ENCODE peak calls at places on chromosomes 16 and 17, in eight cellular contexts. One of them, this sample, is unnamed.

GRCh38 chr16:77760800-77761199 is 27.6 kb upstream of the VAT1L start:
- DNase-seq in spleen: no peak
- DNase-seq in psoas muscle: no peak
- DNase-seq in sigmoid colon: no peak
- DNase-seq in uterus: no peak
- DNase-seq in CD4-positive, CD25-positive, alpha-beta regulatory T cell: no peak
- DNase-seq in PC-9: no peak
- DNase-seq in ovary: no peak
- DNase-seq in this sample: no peak

GRCh38 chr17:35519442-35519841 is 18.0 kb downstream of the SLFN12L start:
- DNase-seq in CD4-positive, CD25-positive, alpha-beta regulatory T cell: no peak
- DNase-seq in uterus: no peak
- DNase-seq in ovary: no peak
- DNase-seq in PC-9: no peak
- DNase-seq in psoas muscle: no peak
- DNase-seq in sigmoid colon: no peak
- DNase-seq in spleen: no peak
- DNase-seq in this sample: no peak

GRCh38 chr16:9297437-9298113 is 206.1 kb downstream of the HAPSTR1 start:
- DNase-seq in uterus: peak; percentile 18
- DNase-seq in spleen: no peak
- DNase-seq in sigmoid colon: peak; percentile 72
- DNase-seq in CD4-positive, CD25-positive, alpha-beta regulatory T cell: no peak
- DNase-seq in PC-9: peak; percentile 1
- DNase-seq in psoas muscle: peak; percentile 19
- DNase-seq in ovary: peak; percentile 30
- DNase-seq in this sample: no peak

GRCh38 chr17:68451650-68452354 is 5.5 kb downstream of the WIPI1 start:
- DNase-seq in sigmoid colon: no peak
- DNase-seq in ovary: no peak
- DNase-seq in psoas muscle: no peak
- DNase-seq in spleen: no peak
- DNase-seq in CD4-positive, CD25-positive, alpha-beta regulatory T cell: no peak
- DNase-seq in PC-9: no peak
- DNase-seq in uterus: no peak
- DNase-seq in this sample: no peak

GRCh38 chr16:1895949-1896675 is 22.1 kb downstream of the HS3ST6 start:
- DNase-seq in psoas muscle: no peak
- DNase-seq in sigmoid colon: no peak
- DNase-seq in ovary: no peak
- DNase-seq in uterus: no peak
- DNase-seq in CD4-positive, CD25-positive, alpha-beta regulatory T cell: no peak
- DNase-seq in spleen: no peak
- DNase-seq in PC-9: no peak
- DNase-seq in this sample: no peak

GRCh38 chr16:14307623-14308356 is 236.7 kb downstream of the MRTFB start:
- DNase-seq in psoas muscle: peak; percentile 70
- DNase-seq in PC-9: peak; percentile 66
- DNase-seq in spleen: peak; percentile 63
- DNase-seq in ovary: no peak
- DNase-seq in uterus: no peak
- DNase-seq in CD4-positive, CD25-positive, alpha-beta regulatory T cell: no peak
- DNase-seq in sigmoid colon: no peak
- DNase-seq in this sample: no peak

GRCh38 chr16:56606071-56606687 is 2.2 kb upstream of the MT2A start:
- DNase-seq in ovary: peak; percentile 67
- DNase-seq in PC-9: no peak
- DNase-seq in spleen: no peak
- DNase-seq in CD4-positive, CD25-positive, alpha-beta regulatory T cell: no peak
- DNase-seq in uterus: peak; percentile 84
- DNase-seq in psoas muscle: peak; percentile 79
- DNase-seq in sigmoid colon: peak; percentile 85
- DNase-seq in this sample: peak; percentile 87

GRCh38 chr17:66423436-66423922 is 121.1 kb downstream of the PRKCA start:
- DNase-seq in sigmoid colon: no peak
- DNase-seq in psoas muscle: no peak
- DNase-seq in CD4-positive, CD25-positive, alpha-beta regulatory T cell: no peak
- DNase-seq in ovary: no peak
- DNase-seq in PC-9: no peak
- DNase-seq in spleen: no peak
- DNase-seq in uterus: no peak
- DNase-seq in this sample: no peak

GRCh38 chr17:38660097-38661026 is 14.4 kb downstream of the EPOP start:
- DNase-seq in uterus: peak; percentile 2
- DNase-seq in spleen: no peak
- DNase-seq in CD4-positive, CD25-positive, alpha-beta regulatory T cell: no peak
- DNase-seq in sigmoid colon: peak; percentile 29
- DNase-seq in ovary: peak; percentile 18
- DNase-seq in PC-9: peak; percentile 20
- DNase-seq in psoas muscle: no peak
- DNase-seq in this sample: no peak

GRCh38 chr17:60128171-60128859 is 21.5 kb upstream of the CA4 start:
- DNase-seq in uterus: no peak
- DNase-seq in psoas muscle: no peak
- DNase-seq in spleen: peak; percentile 14
- DNase-seq in sigmoid colon: peak; percentile 4
- DNase-seq in PC-9: no peak
- DNase-seq in CD4-positive, CD25-positive, alpha-beta regulatory T cell: no peak
- DNase-seq in ovary: no peak
- DNase-seq in this sample: no peak

GRCh38 chr17:65173284-65173793 is 36.2 kb downstream of the RGS9 start:
- DNase-seq in psoas muscle: no peak
- DNase-seq in CD4-positive, CD25-positive, alpha-beta regulatory T cell: peak; percentile 91
- DNase-seq in spleen: peak; percentile 83
- DNase-seq in PC-9: peak; percentile 23
- DNase-seq in ovary: peak; percentile 44
- DNase-seq in sigmoid colon: no peak
- DNase-seq in uterus: no peak
- DNase-seq in this sample: peak; percentile 52

GRCh38 chr16:3878610-3879009 is 1.9 kb downstream of the CREBBP start:
- DNase-seq in ovary: no peak
- DNase-seq in spleen: no peak
- DNase-seq in psoas muscle: no peak
- DNase-seq in CD4-positive, CD25-positive, alpha-beta regulatory T cell: peak; percentile 24
- DNase-seq in PC-9: no peak
- DNase-seq in uterus: no peak
- DNase-seq in sigmoid colon: no peak
- DNase-seq in this sample: peak; percentile 48

GRCh38 chr16:71807905-71808592 is 585 bp downstream of the AP1G1 start:
- DNase-seq in psoas muscle: no peak
- DNase-seq in spleen: no peak
- DNase-seq in sigmoid colon: peak; percentile 69
- DNase-seq in uterus: peak; percentile 26
- DNase-seq in CD4-positive, CD25-positive, alpha-beta regulatory T cell: no peak
- DNase-seq in PC-9: no peak
- DNase-seq in ovary: no peak
- DNase-seq in this sample: peak; percentile 11

GRCh38 chr17:17075037-17075755 is 32.9 kb downstream of the MPRIP start:
- DNase-seq in spleen: peak; percentile 52
- DNase-seq in psoas muscle: peak; percentile 46
- DNase-seq in PC-9: no peak
- DNase-seq in sigmoid colon: peak; percentile 91
- DNase-seq in CD4-positive, CD25-positive, alpha-beta regulatory T cell: peak; percentile 26
- DNase-seq in uterus: peak; percentile 77
- DNase-seq in ovary: peak; percentile 86
- DNase-seq in this sample: peak; percentile 73

GRCh38 chr17:282912-283882 is 69.4 kb downstream of the RPH3AL start:
- DNase-seq in psoas muscle: no peak
- DNase-seq in spleen: peak; percentile 40
- DNase-seq in ovary: peak; percentile 25
- DNase-seq in sigmoid colon: peak; percentile 62
- DNase-seq in uterus: peak; percentile 1
- DNase-seq in CD4-positive, CD25-positive, alpha-beta regulatory T cell: no peak
- DNase-seq in PC-9: no peak
- DNase-seq in this sample: no peak

GRCh38 chr16:27813591-27813990 is 249.9 kb downstream of the GSG1L start:
- DNase-seq in CD4-positive, CD25-positive, alpha-beta regulatory T cell: no peak
- DNase-seq in PC-9: no peak
- DNase-seq in uterus: no peak
- DNase-seq in sigmoid colon: peak; percentile 42
- DNase-seq in spleen: peak; percentile 30
- DNase-seq in ovary: no peak
- DNase-seq in psoas muscle: no peak
- DNase-seq in this sample: no peak

GRCh38 chr17:74453665-74454196 is 12.7 kb upstream of the CD300A start:
- DNase-seq in sigmoid colon: no peak
- DNase-seq in spleen: no peak
- DNase-seq in PC-9: no peak
- DNase-seq in CD4-positive, CD25-positive, alpha-beta regulatory T cell: peak; percentile 48
- DNase-seq in ovary: no peak
- DNase-seq in psoas muscle: no peak
- DNase-seq in uterus: no peak
- DNase-seq in this sample: no peak

GRCh38 chr16:82580293-82580900 is 46.4 kb upstream of the CDH13 start:
- DNase-seq in PC-9: no peak
- DNase-seq in CD4-positive, CD25-positive, alpha-beta regulatory T cell: no peak
- DNase-seq in sigmoid colon: no peak
- DNase-seq in ovary: no peak
- DNase-seq in uterus: no peak
- DNase-seq in psoas muscle: no peak
- DNase-seq in spleen: no peak
- DNase-seq in this sample: peak; percentile 7

GRCh38 chr16:68079616-68080344 is 5.4 kb upstream of the NFATC3 start:
- DNase-seq in spleen: peak; percentile 95
- DNase-seq in ovary: peak; percentile 87
- DNase-seq in sigmoid colon: peak; percentile 84
- DNase-seq in psoas muscle: peak; percentile 77
- DNase-seq in PC-9: no peak
- DNase-seq in uterus: peak; percentile 79
- DNase-seq in CD4-positive, CD25-positive, alpha-beta regulatory T cell: peak; percentile 92
- DNase-seq in this sample: no peak

GRCh38 chr17:213286-214105 is 32.0 kb upstream of the DOC2B start:
- DNase-seq in CD4-positive, CD25-positive, alpha-beta regulatory T cell: no peak
- DNase-seq in ovary: no peak
- DNase-seq in spleen: peak; percentile 64
- DNase-seq in PC-9: no peak
- DNase-seq in psoas muscle: no peak
- DNase-seq in uterus: no peak
- DNase-seq in sigmoid colon: peak; percentile 59
- DNase-seq in this sample: no peak

GRCh38 chr17:38588775-38589174 is 17.0 kb downstream of the SRCIN1 start:
- DNase-seq in PC-9: no peak
- DNase-seq in ovary: no peak
- DNase-seq in uterus: no peak
- DNase-seq in psoas muscle: no peak
- DNase-seq in spleen: no peak
- DNase-seq in sigmoid colon: no peak
- DNase-seq in CD4-positive, CD25-positive, alpha-beta regulatory T cell: no peak
- DNase-seq in this sample: no peak

GRCh38 chr17:75601057-75601987 is 13.7 kb downstream of the MYO15B start:
- DNase-seq in sigmoid colon: peak; percentile 64
- DNase-seq in spleen: peak; percentile 87
- DNase-seq in CD4-positive, CD25-positive, alpha-beta regulatory T cell: peak; percentile 47
- DNase-seq in ovary: peak; percentile 69
- DNase-seq in psoas muscle: peak; percentile 46
- DNase-seq in PC-9: peak; percentile 95
- DNase-seq in uterus: no peak
- DNase-seq in this sample: peak; percentile 53

GRCh38 chr17:65041518-65041917 is 15.0 kb downstream of the GNA13 start:
- DNase-seq in uterus: no peak
- DNase-seq in sigmoid colon: no peak
- DNase-seq in spleen: no peak
- DNase-seq in ovary: no peak
- DNase-seq in psoas muscle: no peak
- DNase-seq in PC-9: no peak
- DNase-seq in CD4-positive, CD25-positive, alpha-beta regulatory T cell: no peak
- DNase-seq in this sample: no peak

GRCh38 chr16:87350681-87351319 is 32.8 kb downstream of the FBXO31 start:
- DNase-seq in PC-9: no peak
- DNase-seq in uterus: no peak
- DNase-seq in CD4-positive, CD25-positive, alpha-beta regulatory T cell: no peak
- DNase-seq in sigmoid colon: no peak
- DNase-seq in ovary: no peak
- DNase-seq in spleen: no peak
- DNase-seq in psoas muscle: peak; percentile 64
- DNase-seq in this sample: no peak

GRCh38 chr16:69402448-69402847 is 16.6 kb upstream of the TERF2 start:
- DNase-seq in uterus: no peak
- DNase-seq in psoas muscle: no peak
- DNase-seq in CD4-positive, CD25-positive, alpha-beta regulatory T cell: no peak
- DNase-seq in PC-9: no peak
- DNase-seq in ovary: no peak
- DNase-seq in spleen: no peak
- DNase-seq in sigmoid colon: no peak
- DNase-seq in this sample: no peak
- H3K4me1 ChIP-seq in uterus: no peaks in the 10 kb centered on the region
- H3K4me1 ChIP-seq in psoas muscle: peaks cover 15% of the 10 kb centered on the region
- H3K4me1 ChIP-seq in CD4-positive, CD25-positive, alpha-beta regulatory T cell: no peaks in the 10 kb centered on the region
- H3K4me1 ChIP-seq in PC-9: peaks cover 71% of the 10 kb centered on the region
- H3K4me1 ChIP-seq in ovary: peaks cover 14% of the 10 kb centered on the region
- H3K4me1 ChIP-seq in spleen: peaks cover 28% of the 10 kb centered on the region
- H3K4me1 ChIP-seq in sigmoid colon: peaks cover 15% of the 10 kb centered on the region
- H3K4me1 ChIP-seq in this sample: peaks cover 16% of the 10 kb centered on the region

DNA sequence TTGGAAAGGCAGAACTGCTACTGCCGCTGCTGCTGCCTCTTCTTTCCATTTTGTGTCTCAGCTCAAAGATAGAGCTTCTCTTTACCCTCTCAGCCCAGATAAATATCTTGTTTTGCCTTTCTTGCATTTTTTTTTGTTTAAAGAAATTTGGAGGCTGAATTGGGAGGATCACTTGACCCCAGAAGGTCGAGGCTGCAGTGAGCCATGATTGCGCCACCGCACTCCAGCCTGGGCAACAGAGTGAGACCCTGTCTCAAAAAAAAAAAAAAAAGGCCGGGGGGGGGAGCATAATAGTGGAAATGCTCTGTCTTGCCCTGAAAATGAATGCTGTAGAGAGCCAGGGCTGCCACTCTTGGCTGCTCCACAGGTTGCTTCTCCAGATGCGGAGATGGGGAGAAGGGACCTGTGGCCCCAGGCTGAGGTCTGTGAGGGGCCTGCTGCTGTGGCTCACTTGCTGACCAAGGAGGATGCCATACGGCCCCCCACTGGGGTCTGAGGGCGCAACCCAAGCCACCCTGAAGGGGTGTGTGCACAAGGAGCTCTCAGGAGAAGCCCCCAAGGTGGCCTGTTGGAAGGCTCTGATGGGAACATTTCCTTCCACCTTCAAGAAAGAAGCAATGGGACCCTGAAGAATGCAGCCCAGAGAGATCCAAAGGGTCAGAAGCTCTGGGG is 21.5 kb upstream of the G6PC1 start:
- DNase-seq in uterus: no peak
- DNase-seq in CD4-positive, CD25-positive, alpha-beta regulatory T cell: no peak
- DNase-seq in spleen: no peak
- DNase-seq in sigmoid colon: no peak
- DNase-seq in PC-9: no peak
- DNase-seq in ovary: no peak
- DNase-seq in psoas muscle: no peak
- DNase-seq in this sample: no peak
- H3K9me3 ChIP-seq in uterus: no peaks in the 10 kb centered on the region
- H3K9me3 ChIP-seq in CD4-positive, CD25-positive, alpha-beta regulatory T cell: no peaks in the 10 kb centered on the region
- H3K9me3 ChIP-seq in spleen: no peaks in the 10 kb centered on the region
- H3K9me3 ChIP-seq in sigmoid colon: no peaks in the 10 kb centered on the region
- H3K9me3 ChIP-seq in PC-9: no peaks in the 10 kb centered on the region
- H3K9me3 ChIP-seq in ovary: no peaks in the 10 kb centered on the region
- H3K9me3 ChIP-seq in psoas muscle: no peaks in the 10 kb centered on the region
- H3K9me3 ChIP-seq in this sample: no peaks in the 10 kb centered on the region

GRCh38 chr17:8125196-8125946 is 1.5 kb upstream of the HES7 start:
- DNase-seq in ovary: peak; percentile 89
- DNase-seq in CD4-positive, CD25-positive, alpha-beta regulatory T cell: peak; percentile 78
- DNase-seq in PC-9: peak; percentile 84
- DNase-seq in sigmoid colon: peak; percentile 92
- DNase-seq in uterus: peak; percentile 90
- DNase-seq in psoas muscle: peak; percentile 78
- DNase-seq in spleen: peak; percentile 89
- DNase-seq in this sample: peak; percentile 72
- H3K27ac ChIP-seq in ovary: peak overlapping the region; percentile 35
- H3K27ac ChIP-seq in CD4-positive, CD25-positive, alpha-beta regulatory T cell: no peak overlapping the region
- H3K27ac ChIP-seq in PC-9: no peak overlapping the region
- H3K27ac ChIP-seq in sigmoid colon: peak overlapping the region; percentile 72
- H3K27ac ChIP-seq in uterus: peak overlapping the region; percentile 85
- H3K27ac ChIP-seq in psoas muscle: no peak overlapping the region
- H3K27ac ChIP-seq in spleen: no peak overlapping the region
- H3K27ac ChIP-seq in this sample: no peak overlapping the region

GRCh38 chr16:84919751-84920150 is 91.6 kb downstream of the ZDHHC7 start:
- DNase-seq in PC-9: no peak
- DNase-seq in spleen: no peak
- DNase-seq in sigmoid colon: peak; percentile 81
- DNase-seq in ovary: no peak
- DNase-seq in psoas muscle: no peak
- DNase-seq in CD4-positive, CD25-positive, alpha-beta regulatory T cell: no peak
- DNase-seq in uterus: no peak
- DNase-seq in this sample: no peak
- H3K4me1 ChIP-seq in PC-9: no peaks in the 10 kb centered on the region
- H3K4me1 ChIP-seq in spleen: peaks cover 40% of the 10 kb centered on the region
- H3K4me1 ChIP-seq in sigmoid colon: peaks cover 27% of the 10 kb centered on the region
- H3K4me1 ChIP-seq in ovary: peaks cover 17% of the 10 kb centered on the region
- H3K4me1 ChIP-seq in psoas muscle: peaks cover 17% of the 10 kb centered on the region
- H3K4me1 ChIP-seq in CD4-positive, CD25-positive, alpha-beta regulatory T cell: no peaks in the 10 kb centered on the region
- H3K4me1 ChIP-seq in uterus: no peaks in the 10 kb centered on the region
- H3K4me1 ChIP-seq in this sample: peaks cover 14% of the 10 kb centered on the region